ENCODE peak calls at places on chromosomes 12 and 14, in four cellular contexts. One of them, this sample, is unnamed. For H3K36me3, the result is how much of the 10 kb centered on the place peaks cover.

GRCh38 chr14:19878029-19878642 is 3.2 kb downstream of the OR4K2 start:
- DNase-seq in K562: peak
- DNase-seq in H1: no peak
- DNase-seq in HepG2: peak
- DNase-seq in this sample: no peak

GRCh38 chr14:75469164-75469563 is 41.3 kb downstream of the JDP2 start:
- DNase-seq in K562: no peak
- DNase-seq in H1: no peak
- DNase-seq in HepG2: no peak
- DNase-seq in this sample: no peak

GRCh38 chr14:77314043-77314442 is 6.6 kb downstream of the POMT2 start:
- DNase-seq in K562: no peak
- DNase-seq in H1: no peak
- DNase-seq in HepG2: no peak
- DNase-seq in this sample: no peak

GRCh38 chr14:54447231-54447692 is 6.1 kb upstream of the CNIH1 start:
- DNase-seq in K562: no peak
- DNase-seq in H1: no peak
- DNase-seq in HepG2: peak
- DNase-seq in this sample: no peak

GRCh38 chr14:96559571-96559970 is 57.4 kb downstream of the PAPOLA start:
- DNase-seq in K562: no peak
- DNase-seq in H1: no peak
- DNase-seq in HepG2: no peak
- DNase-seq in this sample: peak

GRCh38 chr12:113297621-113298471 is 37.1 kb downstream of the SLC8B1 start:
- DNase-seq in K562: no peak
- DNase-seq in H1: no peak
- DNase-seq in HepG2: no peak
- DNase-seq in this sample: no peak

GRCh38 chr12:59079472-59079871 is 159.2 kb upstream of the LRIG3 start:
- DNase-seq in K562: no peak
- DNase-seq in H1: no peak
- DNase-seq in HepG2: no peak
- DNase-seq in this sample: peak

GRCh38 chr12:62346817-62347216 is 86.6 kb downstream of the USP15 start:
- DNase-seq in K562: no peak
- DNase-seq in H1: no peak
- DNase-seq in HepG2: no peak
- DNase-seq in this sample: no peak

GRCh38 chr14:83709116-83709515 is 1820.8 kb upstream of the FLRT2 start:
- DNase-seq in K562: no peak
- DNase-seq in H1: no peak
- DNase-seq in HepG2: no peak
- DNase-seq in this sample: peak

GRCh38 chr14:56290195-56290594 is 172.0 kb downstream of the PELI2 start:
- DNase-seq in K562: no peak
- DNase-seq in H1: no peak
- DNase-seq in HepG2: no peak
- DNase-seq in this sample: no peak

GRCh38 chr12:89875225-89875624 is 166.6 kb upstream of the ATP2B1 start:
- DNase-seq in K562: no peak
- DNase-seq in H1: no peak
- DNase-seq in HepG2: no peak
- DNase-seq in this sample: no peak

GRCh38 chr14:71970272-71970671 is 38.0 kb downstream of the RGS6 start:
- DNase-seq in K562: no peak
- DNase-seq in H1: no peak
- DNase-seq in HepG2: no peak
- DNase-seq in this sample: no peak

GRCh38 chr14:59377485-59377884 is 87.7 kb downstream of the GPR135 start:
- DNase-seq in K562: no peak
- DNase-seq in H1: no peak
- DNase-seq in HepG2: no peak
- DNase-seq in this sample: no peak

GRCh38 chr12:68800294-68800693 is 7.7 kb upstream of the MDM2 start:
- DNase-seq in K562: no peak
- DNase-seq in H1: no peak
- DNase-seq in HepG2: no peak
- DNase-seq in this sample: no peak

GRCh38 chr14:103697601-103698379 is 17.5 kb downstream of the XRCC3 start:
- DNase-seq in K562: no peak
- DNase-seq in H1: no peak
- DNase-seq in HepG2: no peak
- DNase-seq in this sample: no peak
- H3K36me3 ChIP-seq in K562: half or more
- H3K36me3 ChIP-seq in H1: under half
- H3K36me3 ChIP-seq in HepG2: half or more
- H3K36me3 ChIP-seq in this sample: under half

GRCh38 chr12:88553941-88554658 is 26.2 kb downstream of the KITLG start:
- DNase-seq in K562: no peak
- DNase-seq in H1: no peak
- DNase-seq in HepG2: peak
- DNase-seq in this sample: peak
- TF ChIP-seq JUN in K562: no peak
- TF ChIP-seq JUN in H1: no peak
- TF ChIP-seq JUN in HepG2: no peak
- TF ChIP-seq JUN in this sample: no peak

DNA sequence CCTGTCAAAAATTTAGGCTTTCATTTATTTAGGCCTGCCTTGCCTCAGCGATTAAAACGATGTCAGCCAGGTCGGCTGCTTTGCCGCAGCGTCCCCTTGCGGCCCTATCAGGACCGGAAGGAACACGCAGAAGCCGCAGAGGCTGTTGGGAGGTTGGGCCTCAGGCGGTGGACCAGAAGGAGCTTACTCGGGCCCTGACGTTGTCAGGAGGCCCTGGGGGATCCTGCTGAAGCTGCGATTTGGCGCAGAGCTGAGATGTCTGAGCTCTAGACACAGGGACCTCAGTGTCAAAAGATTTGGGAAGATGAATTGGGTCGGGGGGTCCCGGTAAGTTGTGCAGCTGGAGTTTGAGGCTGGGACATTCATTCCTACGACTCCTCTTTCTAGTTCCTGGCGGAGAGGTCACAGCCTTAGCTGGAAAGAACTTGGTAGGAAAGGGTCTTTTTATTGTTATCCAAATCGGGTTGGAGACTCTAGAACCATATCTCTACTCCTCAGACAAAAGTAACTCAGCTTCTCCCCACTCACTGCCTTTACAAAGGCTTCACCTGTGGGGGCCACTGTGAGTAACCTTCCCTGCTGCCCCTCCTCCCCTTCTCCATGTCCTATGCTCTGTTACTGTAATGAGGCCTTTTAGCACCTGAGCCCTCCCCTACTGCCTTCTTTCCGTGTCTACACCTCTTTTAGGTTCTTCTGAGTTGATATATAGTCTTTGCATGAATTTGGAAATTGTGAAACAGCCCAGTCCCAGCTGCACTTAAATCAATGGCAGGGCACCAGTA is 6.6 kb upstream of the ABCD2 start:
- DNase-seq in K562: peak
- DNase-seq in H1: no peak
- DNase-seq in HepG2: no peak
- DNase-seq in this sample: no peak
- H2AFZ ChIP-seq in K562: peak
- H2AFZ ChIP-seq in H1: peak
- H2AFZ ChIP-seq in HepG2: no peak
- H2AFZ ChIP-seq in this sample: no peak

GRCh38 chr14:34348592-34348991 is 113.4 kb downstream of the SPTSSA start:
- DNase-seq in K562: no peak
- DNase-seq in H1: no peak
- DNase-seq in HepG2: no peak
- DNase-seq in this sample: no peak
- H3K36me3 ChIP-seq in K562: under half
- H3K36me3 ChIP-seq in H1: under half
- H3K36me3 ChIP-seq in HepG2: under half
- H3K36me3 ChIP-seq in this sample: under half

GRCh38 chr14:23386999-23387398 is 10.2 kb downstream of the CMTM5 start:
- DNase-seq in K562: no peak
- DNase-seq in H1: no peak
- DNase-seq in HepG2: no peak
- DNase-seq in this sample: no peak

GRCh38 chr14:23385244-23385643 is 8.4 kb downstream of the CMTM5 start:
- DNase-seq in K562: no peak
- DNase-seq in H1: no peak
- DNase-seq in HepG2: no peak
- DNase-seq in this sample: no peak

GRCh38 chr14:23384364-23385080 is 7.7 kb downstream of the CMTM5 start:
- DNase-seq in K562: no peak
- DNase-seq in H1: no peak
- DNase-seq in HepG2: no peak
- DNase-seq in this sample: no peak

GRCh38 chr14:23387916-23388882 is 11.4 kb downstream of the CMTM5 start:
- DNase-seq in K562: no peak
- DNase-seq in H1: no peak
- DNase-seq in HepG2: no peak
- DNase-seq in this sample: no peak

GRCh38 chr14:23385840-23386657 is 9.2 kb downstream of the CMTM5 start:
- DNase-seq in K562: no peak
- DNase-seq in H1: no peak
- DNase-seq in HepG2: peak
- DNase-seq in this sample: no peak
- TF ChIP-seq JUN in K562: no peak
- TF ChIP-seq JUN in H1: no peak
- TF ChIP-seq JUN in HepG2: no peak
- TF ChIP-seq JUN in this sample: no peak

GRCh38 chr12:49983892-49984291 is 11.1 kb downstream of the AQP6 start:
- DNase-seq in K562: peak
- DNase-seq in H1: no peak
- DNase-seq in HepG2: no peak
- DNase-seq in this sample: peak
- H2AFZ ChIP-seq in K562: no peak
- H2AFZ ChIP-seq in H1: no peak
- H2AFZ ChIP-seq in HepG2: no peak
- H2AFZ ChIP-seq in this sample: no peak

This sample was measured in endothelial cell of umbilical vein.